ENCODE peak calls at places on chromosome 22, in seven cellular contexts. N is activated B cell treated with CpG ODN at 0.5 μM for 24 hours, R is transverse colon, C is fibroblast of mammary gland, G is HCT116, X is mammary epithelial cell, D is progenitor cell of endocrine pancreas. P is an unnamed sample.

GRCh38 chr22:49716441-49716840 is 111.2 kb downstream of the BRD1 start:
- DNase-seq in N (no peak), R (no peak), C (no peak), G (no peak), X (no peak), D (no peak), P (no peak)

GRCh38 chr22:44685384-44686056 is 16.5 kb upstream of the PRR5 start:
- DNase-seq in N (no peak), R (peak; percentile 72), C (peak; percentile 68), G (peak; percentile 35), X (peak; percentile 97), D (no peak), P (no peak)

GRCh38 chr22:50713571-50714056 is 24.4 kb upstream of the ACR start:
- DNase-seq in N (no peak), R (no peak), C (no peak), G (no peak), X (no peak), D (no peak), P (no peak)

GRCh38 chr22:23574371-23574811 is 5.7 kb downstream of the IGLL1 start:
- DNase-seq in N (no peak), R (no peak), C (no peak), G (no peak), X (no peak), D (no peak), P (no peak)

GRCh38 chr22:25702046-25702445 is 39.9 kb upstream of the MYO18B start:
- DNase-seq in N (no peak), R (no peak), C (peak; percentile 51), G (no peak), X (peak; percentile 2), D (no peak), P (no peak)

GRCh38 chr22:43853328-43853931 is 8.9 kb downstream of the SULT4A1 start:
- DNase-seq in N (no peak), R (no peak), C (no peak), G (no peak), X (no peak), D (no peak), P (no peak)

GRCh38 chr22:22037740-22038139 is 55.2 kb upstream of the TOP3B start:
- DNase-seq in N (no peak), R (no peak), C (peak; percentile 12), G (no peak), X (no peak), D (no peak), P (no peak)

GRCh38 chr22:25402160-25402500 is 162.3 kb upstream of the GRK3 start:
- DNase-seq in N (no peak), R (no peak), C (no peak), G (no peak), X (no peak), D (no peak), P (no peak)

GRCh38 chr22:23072035-23072910 is 2.0 kb downstream of the GNAZ start:
- DNase-seq in N (no peak), R (no peak), C (no peak), G (no peak), X (no peak), D (no peak), P (no peak)

GRCh38 chr22:45994516-45995404 is 17.8 kb upstream of the WNT7B start:
- DNase-seq in N (peak; percentile 79), R (peak; percentile 83), C (peak; percentile 64), G (no peak), X (peak; percentile 40), D (peak; percentile 93), P (peak; percentile 63)

GRCh38 chr22:48254311-48254873 is 1491.9 kb downstream of the TBC1D22A start:
- DNase-seq in N (no peak), R (peak; percentile 27), C (no peak), G (no peak), X (no peak), D (no peak), P (no peak)

DNA sequence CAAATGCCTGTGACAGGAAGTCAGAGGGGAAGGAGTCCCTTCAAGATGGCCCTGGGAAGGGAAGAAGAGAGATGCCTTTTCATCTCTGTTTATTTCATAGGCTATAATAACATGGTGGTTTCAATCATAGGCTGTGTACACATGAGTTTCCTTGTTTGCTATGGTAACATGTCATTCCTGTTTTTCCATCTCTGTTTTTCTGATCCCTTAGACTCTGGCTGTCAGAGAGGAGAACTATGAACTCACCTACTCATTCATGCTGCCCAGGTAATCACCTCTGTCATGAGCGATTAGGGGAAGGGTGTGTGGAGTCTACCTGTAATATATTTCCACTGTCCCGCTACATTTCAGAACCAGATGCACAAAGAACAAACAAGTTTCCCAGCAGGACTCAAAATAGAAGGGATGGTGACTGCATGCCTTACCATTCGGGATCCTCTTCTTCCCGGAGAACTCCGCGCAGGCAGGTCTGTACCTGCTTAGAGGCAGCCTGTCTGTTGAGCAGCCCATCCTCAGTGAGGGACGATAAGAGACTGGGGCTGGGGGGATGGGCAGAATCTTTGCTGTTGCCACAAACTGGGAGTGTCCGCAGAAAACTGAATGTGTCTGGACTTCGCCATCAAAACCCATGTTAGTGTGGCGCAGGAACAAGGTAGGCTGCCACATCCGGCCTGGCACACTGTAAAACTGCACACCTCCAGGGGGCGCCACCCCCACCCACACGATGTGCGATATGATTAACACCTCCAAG is 7.1 kb upstream of the PEX26 start:
- DNase-seq in N (no peak), R (no peak), C (no peak), G (no peak), X (peak; percentile 79), D (no peak), P (no peak)
- TF ChIP-seq CTCF in N (no peak), R (no peak), C (no peak), G (no peak), X (peak; percentile 61), D (peak; percentile 45), P (peak; percentile 14)

GRCh38 chr22:40156001-40156516 is 21.7 kb upstream of the TNRC6B start:
- DNase-seq in N (no peak), R (peak; percentile 57), C (peak; percentile 37), G (peak; percentile 51), X (peak; percentile 82), D (no peak), P (no peak)
- TF ChIP-seq CTCF in N (no peak), R (peak; percentile 7), C (peak; percentile 22), G (no peak), X (no peak), D (peak; percentile 22), P (no peak)

DNA sequence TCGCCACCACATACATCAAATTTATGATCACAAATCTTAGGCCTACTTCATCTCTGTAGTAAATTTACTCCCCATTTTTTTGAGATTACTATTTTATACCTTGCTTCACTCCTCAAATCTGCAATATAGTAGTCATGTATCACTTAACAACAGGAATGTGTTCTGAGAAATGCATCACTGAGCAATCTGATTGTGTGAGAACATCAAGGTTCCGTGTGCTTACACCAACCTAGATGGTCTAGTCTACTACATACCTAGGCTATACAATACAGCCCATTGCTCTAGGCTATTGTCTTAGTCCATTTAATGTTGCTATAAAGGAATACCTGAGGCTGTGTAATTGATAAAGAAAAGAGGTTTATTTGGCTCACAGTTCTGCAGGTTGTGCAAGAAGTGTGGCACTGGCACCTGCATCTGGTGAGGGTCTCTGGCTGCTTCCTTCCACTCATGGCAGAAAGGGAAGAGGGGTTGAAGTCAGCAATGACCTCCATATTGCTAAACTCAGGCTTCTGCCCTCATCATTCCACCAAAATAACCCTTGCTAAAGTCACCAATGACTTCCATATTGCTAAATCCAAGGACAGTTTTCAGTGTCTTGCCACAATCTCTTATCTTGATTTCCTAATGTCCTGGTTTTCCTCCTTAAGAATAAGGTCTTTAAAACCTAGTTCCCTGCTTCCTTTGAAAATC is 140.3 kb downstream of the RBFOX2 start:
- DNase-seq in N (no peak), R (no peak), C (no peak), G (no peak), X (no peak), D (no peak), P (no peak)
- TF ChIP-seq CTCF in N (no peak), R (no peak), C (no peak), G (no peak), X (no peak), D (no peak), P (no peak)

DNA sequence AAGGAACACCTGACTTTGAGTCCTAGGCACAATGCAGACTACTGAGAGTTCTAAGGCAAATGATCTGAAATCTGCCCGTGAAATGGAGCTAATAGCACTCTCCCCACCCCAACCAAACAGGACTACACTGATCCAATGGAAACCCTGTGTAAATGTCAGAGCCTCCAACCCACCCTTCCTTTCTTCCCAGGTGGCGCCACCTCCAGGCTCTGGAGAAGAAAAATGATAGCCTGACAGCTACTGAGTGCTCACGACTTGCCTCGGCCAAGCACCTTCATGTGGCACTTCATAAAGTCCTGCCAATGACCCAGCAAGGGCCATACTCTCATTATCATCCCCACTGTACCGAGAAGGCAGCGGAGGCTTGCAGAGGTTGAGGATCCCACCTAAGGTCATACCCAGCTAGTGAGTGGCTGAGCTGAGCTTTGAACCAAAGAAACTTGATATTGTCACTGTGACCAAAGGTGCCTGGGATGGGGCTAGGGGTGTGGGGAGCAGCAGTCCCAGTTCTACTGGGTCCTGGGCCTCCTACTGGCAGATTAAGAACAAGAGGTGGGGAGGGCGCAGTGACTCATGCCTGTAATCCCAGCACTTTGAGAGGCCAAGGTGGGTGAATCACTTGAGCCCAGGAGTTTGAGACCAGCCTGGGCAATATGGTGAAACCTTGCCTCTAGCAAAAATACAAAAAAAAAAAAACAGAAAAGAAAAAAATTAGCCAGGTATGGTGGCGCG is 20.5 kb downstream of the TST start:
- DNase-seq in N (no peak), R (peak; percentile 44), C (peak; percentile 51), G (peak; percentile 58), X (peak; percentile 39), D (no peak), P (no peak)
- TF ChIP-seq CTCF in N (no peak), R (no peak), C (peak; percentile 12), G (peak; percentile 33), X (peak; percentile 7), D (no peak), P (peak; percentile 1)

P was measured in D721Med.